ENCODE peak calls at places on chromosomes 16 and 17, in four cellular contexts. X, T, I and R are unnamed samples.

GRCh38 chr17:8209909-8210760 is at the start of gene AURKB:
- DNase-seq in X (peak; percentile 98), T (peak; percentile 92), I (peak; percentile 94), R (peak; percentile 96)

GRCh38 chr17:78723957-78724356 is 58.1 kb downstream of the CYTH1 start:
- DNase-seq in X (no peak), T (no peak), I (no peak), R (no peak)

GRCh38 chr17:14744716-14745115 is 443.8 kb downstream of the HS3ST3B1 start:
- DNase-seq in X (no peak), T (no peak), I (no peak), R (no peak)

GRCh38 chr17:21200590-21201301 is 13.2 kb downstream of the TMEM11 start:
- DNase-seq in X (no peak), T (no peak), I (no peak), R (no peak)

GRCh38 chr17:58786586-58787295 is 31.1 kb downstream of the PPM1E start:
- DNase-seq in X (no peak), T (no peak), I (no peak), R (no peak)

GRCh38 chr16:77514500-77515225 is 79.8 kb upstream of the ADAMTS18 start:
- DNase-seq in X (no peak), T (no peak), I (no peak), R (no peak)

GRCh38 chr17:29905879-29906167 is 24.2 kb downstream of the SSH2 start:
- DNase-seq in X (no peak), T (no peak), I (no peak), R (no peak)

GRCh38 chr17:49565948-49566491 is 9.7 kb upstream of the NXPH3 start:
- DNase-seq in X (peak; percentile 98), T (peak; percentile 74), I (peak; percentile 88), R (peak; percentile 82)

GRCh38 chr16:70715113-70715711 is 29.4 kb upstream of the MTSS2 start:
- DNase-seq in X (peak; percentile 98), T (peak; percentile 77), I (peak; percentile 75), R (peak; percentile 97)

GRCh38 chr17:81020767-81021497 is 14.0 kb upstream of the BAIAP2 start:
- DNase-seq in X (peak; percentile 85), T (peak; percentile 74), I (peak; percentile 83), R (peak; percentile 82)

GRCh38 chr16:2836646-2837508 is 6.8 kb downstream of the ZG16B start:
- DNase-seq in X (no peak), T (no peak), I (peak; percentile 19), R (no peak)

GRCh38 chr17:82981141-82981540 is 98.3 kb upstream of the METRNL start:
- DNase-seq in X (no peak), T (no peak), I (no peak), R (peak; percentile 51)

GRCh38 chr17:8807070-8807550 is 7.9 kb upstream of the MFSD6L start:
- DNase-seq in X (no peak), T (no peak), I (no peak), R (no peak)

GRCh38 chr17:383771-384621 is 31.4 kb upstream of the RPH3AL start:
- DNase-seq in X (no peak), T (no peak), I (no peak), R (no peak)

GRCh38 chr17:9052921-9053320 is 31.6 kb downstream of the NTN1 start:
- DNase-seq in X (no peak), T (no peak), I (no peak), R (no peak)

GRCh38 chr17:70563301-70563820 is 394.0 kb downstream of the KCNJ2 start:
- DNase-seq in X (no peak), T (peak; percentile 19), I (no peak), R (no peak)

GRCh38 chr17:51228177-51228576 is 31.7 kb downstream of the MBTD1 start:
- DNase-seq in X (no peak), T (no peak), I (no peak), R (no peak)

GRCh38 chr16:68384293-68385255 is 63.7 kb downstream of the SMPD3 start:
- DNase-seq in X (no peak), T (no peak), I (peak; percentile 26), R (no peak)
- TF ChIP-seq CTCF in X (no peak), T (no peak), I (no peak), R (no peak)

GRCh38 chr17:36586138-36586537 is 5.5 kb upstream of the DHRS11 start:
- DNase-seq in X (no peak), T (no peak), I (no peak), R (no peak)

GRCh38 chr17:36578671-36579070 is 13.0 kb upstream of the DHRS11 start:
- DNase-seq in X (no peak), T (no peak), I (no peak), R (no peak)

DNA sequence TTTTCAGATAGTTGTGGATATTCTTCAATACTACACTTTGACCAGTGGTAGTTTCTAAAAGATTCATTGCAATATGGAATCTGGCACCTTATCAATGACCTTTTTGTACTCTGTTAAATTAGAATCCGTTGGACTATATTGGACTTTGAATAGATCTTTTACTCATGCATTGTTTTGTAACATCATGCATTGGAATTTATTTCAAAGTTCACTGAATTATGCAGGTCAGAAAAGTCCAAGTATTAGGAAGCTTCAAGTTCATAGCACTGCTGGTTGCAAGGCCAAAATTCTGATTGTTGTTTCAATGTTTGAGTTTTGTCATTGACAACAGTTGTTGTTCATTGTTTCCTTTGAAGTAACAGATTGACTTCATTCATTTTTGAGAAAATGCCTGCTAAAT is 7.9 kb upstream of the DHRS11 start:
- DNase-seq in X (no peak), T (no peak), I (no peak), R (no peak)
- H3K36me3 ChIP-seq in X (peaks cover 49% of the 10 kb centered on the region), T (peaks cover 99% of the 10 kb centered on the region), I (peaks cover 100% of the 10 kb centered on the region), R (peaks cover 62% of the 10 kb centered on the region)

GRCh38 chr16:88303405-88303804 is 79.4 kb upstream of the ZNF469 start:
- DNase-seq in X (no peak), T (no peak), I (no peak), R (peak; percentile 33)
- H3K27ac ChIP-seq in X (no peak overlapping the region), T (no peak overlapping the region), I (no peak overlapping the region), R (no peak overlapping the region)

DNA sequence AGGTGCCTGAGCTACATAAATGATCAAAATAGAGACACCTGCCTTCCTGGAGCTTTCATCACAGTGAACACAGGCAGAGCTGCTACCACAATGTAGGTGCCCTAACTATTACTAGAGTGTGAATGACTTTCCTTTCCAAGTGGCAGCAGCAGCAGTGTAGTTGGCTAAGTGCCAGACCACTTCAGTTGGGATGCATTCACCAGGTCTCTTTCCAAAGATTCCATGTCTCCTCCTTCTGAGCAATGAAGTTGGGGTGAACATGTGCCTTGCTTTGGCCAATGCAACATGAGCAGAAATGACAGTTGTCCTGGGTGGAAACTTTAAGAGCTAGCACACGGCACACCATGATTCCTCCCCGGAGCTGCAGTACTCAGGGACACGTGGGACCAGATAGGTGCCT is 23.3 kb upstream of the CACNG4 start:
- DNase-seq in X (no peak), T (no peak), I (no peak), R (no peak)
- TF ChIP-seq CTCF in X (no peak), T (no peak), I (no peak), R (no peak)

GRCh38 chr16:4507588-4508345 is 30.8 kb downstream of the CDIP1 start:
- DNase-seq in X (no peak), T (no peak), I (no peak), R (no peak)
- H3K36me3 ChIP-seq in X (peaks cover 59% of the 10 kb centered on the region), T (peaks cover 70% of the 10 kb centered on the region), I (peaks cover 70% of the 10 kb centered on the region), R (peaks cover 28% of the 10 kb centered on the region)